ENCODE peak calls at places on chromosomes 5 and 9, in ten cellular contexts. L is CD14-positive monocyte; F is stimulated activated CD4-positive, alpha-beta T cell treated with anti-CD3 and anti-CD28 coated beads, TNF-alpha, amount 100 ng/mL, for 1 hour; Y is T-helper 9 cell; T is GM12878; V is right cardiac atrium; Q is T-helper 1 cell; P is Kasumi-1; C is activated CD8-positive, alpha-beta memory T cell treated with anti-CD3 and anti-CD28 coated beads for 4 hours; Z is KBM-7. U is an unnamed sample.

GRCh38 chr5:149881874-149882273 is 62.7 kb downstream of the PDE6A start:
- DNase-seq in L (no peak), F (no peak), Y (no peak), T (no peak), V (no peak), Q (no peak), P (no peak), C (no peak), Z (no peak), U (no peak)

GRCh38 chr9:119453490-119453911 is 84.3 kb upstream of the BRINP1 start:
- DNase-seq in L (no peak), F (no peak), Y (no peak), T (no peak), V (no peak), Q (no peak), P (no peak), C (no peak), Z (no peak), U (no peak)

GRCh38 chr9:129567842-129568559 is 52.9 kb downstream of the C9orf50 start:
- DNase-seq in L (no peak), F (no peak), Y (no peak), T (no peak), V (peak; percentile 56), Q (no peak), P (peak; percentile 36), C (no peak), Z (peak; percentile 70), U (no peak)

GRCh38 chr9:94806307-94806893 is 79.9 kb downstream of the AOPEP start:
- DNase-seq in L (no peak), F (no peak), Y (no peak), T (peak; percentile 31), V (no peak), Q (no peak), P (no peak), C (no peak), Z (no peak), U (peak; percentile 61)

GRCh38 chr5:19795218-19795617 is 192.8 kb downstream of the CDH18 start:
- DNase-seq in L (no peak), F (no peak), Y (no peak), T (no peak), V (no peak), Q (no peak), P (no peak), C (no peak), Z (no peak), U (no peak)

GRCh38 chr9:105515811-105516413 is 42.0 kb upstream of the FKTN start:
- DNase-seq in L (no peak), F (no peak), Y (no peak), T (no peak), V (no peak), Q (no peak), P (no peak), C (no peak), Z (no peak), U (no peak)

GRCh38 chr5:14838396-14839319 is 32.9 kb downstream of the ANKH start:
- DNase-seq in L (no peak), F (no peak), Y (no peak), T (no peak), V (no peak), Q (no peak), P (no peak), C (no peak), Z (no peak), U (no peak)

GRCh38 chr5:95872333-95873268 is 50.1 kb upstream of the GLRX start:
- DNase-seq in L (no peak), F (no peak), Y (no peak), T (no peak), V (no peak), Q (no peak), P (no peak), C (no peak), Z (no peak), U (no peak)

GRCh38 chr5:138601444-138601843 is 26.2 kb upstream of the HSPA9 start:
- DNase-seq in L (peak; percentile 53), F (no peak), Y (no peak), T (no peak), V (no peak), Q (no peak), P (peak; percentile 32), C (no peak), Z (no peak), U (no peak)

GRCh38 chr9:126379661-126380365 is 53.2 kb downstream of the MVB12B start:
- DNase-seq in L (no peak), F (no peak), Y (no peak), T (no peak), V (no peak), Q (no peak), P (no peak), C (no peak), Z (no peak), U (no peak)

GRCh38 chr5:71943874-71944273 is 163.4 kb upstream of the MAP1B start:
- DNase-seq in L (no peak), F (no peak), Y (no peak), T (no peak), V (no peak), Q (no peak), P (no peak), C (no peak), Z (no peak), U (no peak)

GRCh38 chr5:62584395-62584794 is 5.8 kb downstream of the LRRC70 start:
- DNase-seq in L (no peak), F (no peak), Y (no peak), T (no peak), V (no peak), Q (no peak), P (no peak), C (no peak), Z (peak; percentile 18), U (no peak)

GRCh38 chr9:91117959-91118651 is 243.6 kb downstream of the AUH start:
- DNase-seq in L (peak; percentile 70), F (no peak), Y (no peak), T (no peak), V (peak; percentile 86), Q (no peak), P (no peak), C (no peak), Z (no peak), U (no peak)

GRCh38 chr9:130962418-130963316 is 23.6 kb upstream of the FIBCD1 start:
- DNase-seq in L (no peak), F (no peak), Y (no peak), T (no peak), V (peak; percentile 73), Q (no peak), P (no peak), C (no peak), Z (no peak), U (no peak)

GRCh38 chr5:96881511-96882115 is 5.3 kb downstream of the ERAP2 start:
- DNase-seq in L (no peak), F (no peak), Y (no peak), T (no peak), V (no peak), Q (no peak), P (no peak), C (no peak), Z (no peak), U (no peak)